ENCODE peak calls at places on chromosomes 2 and 18, in nine cellular contexts. One of them, this sample, is unnamed.

GRCh38 chr18:35422227-35422626 is 45.1 kb upstream of the ZNF396 start:
- DNase-seq in spleen: no peak
- DNase-seq in prostate gland: no peak
- DNase-seq in endothelial cell of umbilical vein: no peak
- DNase-seq in GM23338: no peak
- DNase-seq in breast epithelium: no peak
- DNase-seq in SK-N-MC: no peak
- DNase-seq in suprapubic skin: no peak
- DNase-seq in HL-60: no peak
- DNase-seq in this sample: no peak

GRCh38 chr18:10838594-10838993 is 310.8 kb downstream of the PIEZO2 start:
- DNase-seq in endothelial cell of umbilical vein: no peak
- DNase-seq in HL-60: no peak
- DNase-seq in spleen: no peak
- DNase-seq in prostate gland: no peak
- DNase-seq in SK-N-MC: no peak
- DNase-seq in GM23338: no peak
- DNase-seq in breast epithelium: no peak
- DNase-seq in suprapubic skin: no peak
- DNase-seq in this sample: no peak

GRCh38 chr2:201882353-201883095 is 76.2 kb downstream of the CDK15 start:
- DNase-seq in HL-60: no peak
- DNase-seq in spleen: no peak
- DNase-seq in suprapubic skin: no peak
- DNase-seq in GM23338: peak; percentile 70
- DNase-seq in endothelial cell of umbilical vein: no peak
- DNase-seq in breast epithelium: no peak
- DNase-seq in SK-N-MC: peak; percentile 98
- DNase-seq in prostate gland: no peak
- DNase-seq in this sample: no peak

GRCh38 chr2:220075835-220076234 is 448.4 kb downstream of the SLC4A3 start:
- DNase-seq in spleen: no peak
- DNase-seq in HL-60: no peak
- DNase-seq in GM23338: no peak
- DNase-seq in endothelial cell of umbilical vein: no peak
- DNase-seq in prostate gland: no peak
- DNase-seq in breast epithelium: no peak
- DNase-seq in SK-N-MC: no peak
- DNase-seq in suprapubic skin: no peak
- DNase-seq in this sample: no peak

GRCh38 chr2:121689356-121689755 is 40.1 kb upstream of the CLASP1 start:
- DNase-seq in endothelial cell of umbilical vein: peak; percentile 77
- DNase-seq in suprapubic skin: no peak
- DNase-seq in SK-N-MC: peak; percentile 30
- DNase-seq in HL-60: no peak
- DNase-seq in GM23338: peak; percentile 40
- DNase-seq in prostate gland: peak; percentile 32
- DNase-seq in spleen: no peak
- DNase-seq in breast epithelium: no peak
- DNase-seq in this sample: peak; percentile 38

GRCh38 chr18:13051950-13052349 is 60.8 kb downstream of the CEP192 start:
- DNase-seq in SK-N-MC: no peak
- DNase-seq in endothelial cell of umbilical vein: peak; percentile 61
- DNase-seq in prostate gland: no peak
- DNase-seq in HL-60: peak; percentile 47
- DNase-seq in spleen: peak; percentile 83
- DNase-seq in suprapubic skin: no peak
- DNase-seq in GM23338: no peak
- DNase-seq in breast epithelium: no peak
- DNase-seq in this sample: no peak

GRCh38 chr2:166293984-166294383 is 81.8 kb downstream of the SCN9A start:
- DNase-seq in SK-N-MC: no peak
- DNase-seq in endothelial cell of umbilical vein: no peak
- DNase-seq in breast epithelium: no peak
- DNase-seq in spleen: no peak
- DNase-seq in suprapubic skin: no peak
- DNase-seq in HL-60: no peak
- DNase-seq in GM23338: no peak
- DNase-seq in prostate gland: no peak
- DNase-seq in this sample: no peak

GRCh38 chr2:205687018-205687956 is 5.0 kb downstream of the NRP2 start:
- DNase-seq in SK-N-MC: no peak
- DNase-seq in breast epithelium: no peak
- DNase-seq in GM23338: no peak
- DNase-seq in suprapubic skin: no peak
- DNase-seq in spleen: no peak
- DNase-seq in prostate gland: no peak
- DNase-seq in endothelial cell of umbilical vein: no peak
- DNase-seq in HL-60: no peak
- DNase-seq in this sample: peak; percentile 90

GRCh38 chr18:9115984-9116383 is 13.5 kb downstream of the NDUFV2 start:
- DNase-seq in HL-60: no peak
- DNase-seq in SK-N-MC: no peak
- DNase-seq in endothelial cell of umbilical vein: no peak
- DNase-seq in suprapubic skin: no peak
- DNase-seq in GM23338: no peak
- DNase-seq in spleen: no peak
- DNase-seq in prostate gland: no peak
- DNase-seq in breast epithelium: no peak
- DNase-seq in this sample: no peak

GRCh38 chr2:42102606-42103450 is 55.0 kb downstream of the PKDCC start:
- DNase-seq in HL-60: no peak
- DNase-seq in endothelial cell of umbilical vein: no peak
- DNase-seq in SK-N-MC: no peak
- DNase-seq in GM23338: peak; percentile 98
- DNase-seq in prostate gland: no peak
- DNase-seq in suprapubic skin: no peak
- DNase-seq in spleen: peak; percentile 91
- DNase-seq in breast epithelium: no peak
- DNase-seq in this sample: peak; percentile 81

GRCh38 chr2:217219141-217219505 is 359.3 kb upstream of the TNP1 start:
- DNase-seq in prostate gland: no peak
- DNase-seq in spleen: no peak
- DNase-seq in endothelial cell of umbilical vein: no peak
- DNase-seq in SK-N-MC: no peak
- DNase-seq in breast epithelium: no peak
- DNase-seq in suprapubic skin: no peak
- DNase-seq in GM23338: no peak
- DNase-seq in HL-60: no peak
- DNase-seq in this sample: no peak

GRCh38 chr2:64601027-64601767 is 52.5 kb downstream of the SERTAD2 start:
- DNase-seq in SK-N-MC: no peak
- DNase-seq in suprapubic skin: no peak
- DNase-seq in breast epithelium: no peak
- DNase-seq in prostate gland: no peak
- DNase-seq in GM23338: no peak
- DNase-seq in endothelial cell of umbilical vein: no peak
- DNase-seq in spleen: no peak
- DNase-seq in HL-60: no peak
- DNase-seq in this sample: no peak

GRCh38 chr2:70553334-70553583 is 367 bp downstream of the TGFA start:
- DNase-seq in GM23338: peak; percentile 75
- DNase-seq in breast epithelium: no peak
- DNase-seq in HL-60: no peak
- DNase-seq in SK-N-MC: no peak
- DNase-seq in endothelial cell of umbilical vein: no peak
- DNase-seq in prostate gland: peak; percentile 38
- DNase-seq in suprapubic skin: no peak
- DNase-seq in spleen: no peak
- DNase-seq in this sample: no peak

GRCh38 chr2:144517825-144518699 is 1.9 kb downstream of the ZEB2 start:
- DNase-seq in prostate gland: no peak
- DNase-seq in spleen: no peak
- DNase-seq in GM23338: peak; percentile 53
- DNase-seq in SK-N-MC: no peak
- DNase-seq in breast epithelium: no peak
- DNase-seq in HL-60: no peak
- DNase-seq in suprapubic skin: no peak
- DNase-seq in endothelial cell of umbilical vein: no peak
- DNase-seq in this sample: no peak

GRCh38 chr2:62112192-62112591 is 83.7 kb upstream of the B3GNT2 start:
- DNase-seq in breast epithelium: no peak
- DNase-seq in endothelial cell of umbilical vein: peak; percentile 83
- DNase-seq in HL-60: no peak
- DNase-seq in prostate gland: peak; percentile 47
- DNase-seq in GM23338: peak; percentile 26
- DNase-seq in SK-N-MC: peak; percentile 10
- DNase-seq in suprapubic skin: no peak
- DNase-seq in spleen: no peak
- DNase-seq in this sample: no peak

GRCh38 chr2:101790416-101790815 is 92.9 kb downstream of the MAP4K4 start:
- DNase-seq in suprapubic skin: no peak
- DNase-seq in prostate gland: no peak
- DNase-seq in SK-N-MC: no peak
- DNase-seq in GM23338: no peak
- DNase-seq in breast epithelium: no peak
- DNase-seq in HL-60: no peak
- DNase-seq in endothelial cell of umbilical vein: no peak
- DNase-seq in spleen: no peak
- DNase-seq in this sample: no peak

GRCh38 chr2:101790856-101791255 is 93.3 kb downstream of the MAP4K4 start:
- DNase-seq in spleen: no peak
- DNase-seq in prostate gland: no peak
- DNase-seq in HL-60: no peak
- DNase-seq in GM23338: no peak
- DNase-seq in suprapubic skin: no peak
- DNase-seq in endothelial cell of umbilical vein: no peak
- DNase-seq in SK-N-MC: peak; percentile 14
- DNase-seq in breast epithelium: no peak
- DNase-seq in this sample: no peak

GRCh38 chr2:101788565-101788964 is 91.1 kb downstream of the MAP4K4 start:
- DNase-seq in GM23338: no peak
- DNase-seq in prostate gland: no peak
- DNase-seq in SK-N-MC: no peak
- DNase-seq in suprapubic skin: no peak
- DNase-seq in spleen: no peak
- DNase-seq in breast epithelium: no peak
- DNase-seq in HL-60: no peak
- DNase-seq in endothelial cell of umbilical vein: no peak
- DNase-seq in this sample: no peak

GRCh38 chr2:101788995-101789970 is 91.8 kb downstream of the MAP4K4 start:
- DNase-seq in SK-N-MC: peak; percentile 30
- DNase-seq in endothelial cell of umbilical vein: no peak
- DNase-seq in HL-60: no peak
- DNase-seq in breast epithelium: no peak
- DNase-seq in suprapubic skin: no peak
- DNase-seq in prostate gland: no peak
- DNase-seq in GM23338: no peak
- DNase-seq in spleen: no peak
- DNase-seq in this sample: no peak

DNA sequence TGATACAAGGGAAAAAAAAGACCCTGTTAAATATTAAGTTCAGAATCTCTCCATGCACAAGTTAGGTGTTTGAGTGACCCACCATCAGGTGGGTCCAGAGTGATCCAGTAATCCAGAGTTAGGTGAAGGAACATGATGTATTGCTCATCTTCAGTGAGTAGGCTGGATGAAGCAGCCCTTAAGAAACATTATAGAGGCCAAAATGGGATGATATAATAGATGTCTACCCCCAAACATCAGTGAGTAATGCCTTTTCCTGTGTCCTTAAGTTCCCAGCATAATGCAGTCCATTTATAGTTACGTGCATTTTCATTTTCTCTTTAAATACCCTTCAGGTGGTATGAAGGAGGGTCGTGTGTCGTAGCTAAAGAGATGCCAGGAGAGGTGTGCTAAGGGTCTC is 89.6 kb downstream of the MAP4K4 start:
- DNase-seq in prostate gland: no peak
- DNase-seq in endothelial cell of umbilical vein: no peak
- DNase-seq in suprapubic skin: no peak
- DNase-seq in spleen: no peak
- DNase-seq in GM23338: no peak
- DNase-seq in breast epithelium: no peak
- DNase-seq in SK-N-MC: no peak
- DNase-seq in HL-60: no peak
- DNase-seq in this sample: no peak
- TF ChIP-seq POLR2AphosphoS5 in prostate gland: no peak
- TF ChIP-seq POLR2AphosphoS5 in endothelial cell of umbilical vein: no peak
- TF ChIP-seq POLR2AphosphoS5 in suprapubic skin: no peak
- TF ChIP-seq POLR2AphosphoS5 in spleen: no peak
- TF ChIP-seq POLR2AphosphoS5 in GM23338: no peak
- TF ChIP-seq POLR2AphosphoS5 in breast epithelium: no peak
- TF ChIP-seq POLR2AphosphoS5 in SK-N-MC: no peak
- TF ChIP-seq POLR2AphosphoS5 in HL-60: no peak
- TF ChIP-seq POLR2AphosphoS5 in this sample: no peak

GRCh38 chr2:234146087-234146826 is 95.8 kb downstream of the SPP2 start:
- DNase-seq in spleen: no peak
- DNase-seq in suprapubic skin: no peak
- DNase-seq in SK-N-MC: no peak
- DNase-seq in breast epithelium: no peak
- DNase-seq in GM23338: no peak
- DNase-seq in HL-60: no peak
- DNase-seq in endothelial cell of umbilical vein: peak; percentile 78
- DNase-seq in prostate gland: no peak
- DNase-seq in this sample: no peak
- H3K27ac ChIP-seq in spleen: peak overlapping the region; percentile 58
- H3K27ac ChIP-seq in suprapubic skin: no peak overlapping the region
- H3K27ac ChIP-seq in SK-N-MC: no peak overlapping the region
- H3K27ac ChIP-seq in breast epithelium: no peak overlapping the region
- H3K27ac ChIP-seq in GM23338: no peak overlapping the region
- H3K27ac ChIP-seq in HL-60: no peak overlapping the region
- H3K27ac ChIP-seq in endothelial cell of umbilical vein: peak overlapping the region; percentile 78
- H3K27ac ChIP-seq in prostate gland: no peak overlapping the region
- H3K27ac ChIP-seq in this sample: no peak overlapping the region

GRCh38 chr18:60746491-60746890 is 373.9 kb upstream of the MC4R start:
- DNase-seq in suprapubic skin: no peak
- DNase-seq in breast epithelium: no peak
- DNase-seq in HL-60: no peak
- DNase-seq in spleen: no peak
- DNase-seq in GM23338: no peak
- DNase-seq in SK-N-MC: no peak
- DNase-seq in prostate gland: no peak
- DNase-seq in endothelial cell of umbilical vein: peak; percentile 71
- DNase-seq in this sample: no peak
- TF ChIP-seq POLR2AphosphoS5 in suprapubic skin: no peak
- TF ChIP-seq POLR2AphosphoS5 in breast epithelium: no peak
- TF ChIP-seq POLR2AphosphoS5 in HL-60: no peak
- TF ChIP-seq POLR2AphosphoS5 in spleen: no peak
- TF ChIP-seq POLR2AphosphoS5 in GM23338: no peak
- TF ChIP-seq POLR2AphosphoS5 in SK-N-MC: no peak
- TF ChIP-seq POLR2AphosphoS5 in prostate gland: no peak
- TF ChIP-seq POLR2AphosphoS5 in endothelial cell of umbilical vein: no peak
- TF ChIP-seq POLR2AphosphoS5 in this sample: no peak

GRCh38 chr2:38876407-38876806 is 631 bp downstream of the MORN2 start:
- DNase-seq in spleen: no peak
- DNase-seq in breast epithelium: no peak
- DNase-seq in endothelial cell of umbilical vein: no peak
- DNase-seq in HL-60: no peak
- DNase-seq in GM23338: no peak
- DNase-seq in prostate gland: no peak
- DNase-seq in SK-N-MC: no peak
- DNase-seq in suprapubic skin: no peak
- DNase-seq in this sample: no peak
- H3K27ac ChIP-seq in spleen: no peak overlapping the region
- H3K27ac ChIP-seq in breast epithelium: peak overlapping the region; percentile 69
- H3K27ac ChIP-seq in endothelial cell of umbilical vein: no peak overlapping the region
- H3K27ac ChIP-seq in HL-60: peak overlapping the region; percentile 55
- H3K27ac ChIP-seq in GM23338: no peak overlapping the region
- H3K27ac ChIP-seq in prostate gland: no peak overlapping the region
- H3K27ac ChIP-seq in SK-N-MC: no peak overlapping the region
- H3K27ac ChIP-seq in suprapubic skin: no peak overlapping the region
- H3K27ac ChIP-seq in this sample: peak overlapping the region; percentile 84